ENCODE peak calls at places on chromosomes 4 and X, in six cellular contexts. S is activated T-cell treated with anti-CD3 and anti-CD28 coated beads, Interleukin-2, amount 50 U/mL, for 4 hours; I is posterior vena cava; O is breast epithelium; Y is brain microvascular endothelial cell; A is LNCaP clone FGC. D is an unnamed sample.

GRCh38 chrX:68018248-68019203 is 414.8 kb downstream of the OPHN1 start:
- DNase-seq in S (no peak), I (no peak), O (no peak), Y (peak; percentile 18), A (peak; percentile 40), D (no peak)

GRCh38 chrX:40085086-40085551 is 12.6 kb downstream of the BCOR start:
- DNase-seq in S (no peak), I (no peak), O (no peak), Y (no peak), A (peak; percentile 89), D (no peak)

GRCh38 chr4:169270810-169271691 is at the start of gene SH3RF1:
- DNase-seq in S (no peak), I (peak; percentile 94), O (peak; percentile 86), Y (peak; percentile 73), A (no peak), D (peak; percentile 95)

GRCh38 chrX:103356897-103357296 is 591 bp downstream of the TCEAL9 start:
- DNase-seq in S (no peak), I (no peak), O (no peak), Y (no peak), A (no peak), D (no peak)

GRCh38 chr4:106796866-106797265 is 239.2 kb downstream of the DKK2 start:
- DNase-seq in S (no peak), I (no peak), O (no peak), Y (no peak), A (no peak), D (no peak)

GRCh38 chrX:155857561-155857960 is 23.6 kb upstream of the VAMP7 start:
- DNase-seq in S (no peak), I (no peak), O (no peak), Y (no peak), A (no peak), D (no peak)

GRCh38 chrX:39756086-39756883 is 341.5 kb downstream of the BCOR start:
- DNase-seq in S (no peak), I (no peak), O (no peak), Y (no peak), A (no peak), D (no peak)

GRCh38 chrX:77014655-77015377 is 432.4 kb upstream of the FGF16 start:
- DNase-seq in S (no peak), I (no peak), O (no peak), Y (no peak), A (no peak), D (no peak)

GRCh38 chr4:95465010-95465409 is 83.8 kb downstream of the UNC5C start:
- DNase-seq in S (no peak), I (no peak), O (no peak), Y (peak; percentile 40), A (peak; percentile 65), D (no peak)

GRCh38 chr4:182973421-182974340 is 56.5 kb upstream of the DCTD start:
- DNase-seq in S (no peak), I (no peak), O (no peak), Y (no peak), A (no peak), D (no peak)

GRCh38 chrX:120023259-120023658 is 54.2 kb downstream of the RHOXF2B start:
- DNase-seq in S (no peak), I (no peak), O (no peak), Y (no peak), A (no peak), D (no peak)

D was measured in osteocyte.